ENCODE peak calls at places on chromosome 18, in nine cellular contexts. P, E, Y, M, J, V, U, X and W are unnamed samples.

GRCh38 chr18:77980275-77980674 is 730.6 kb downstream of the GALR1 start:
- DNase-seq in P (no peak), E (no peak), Y (no peak), M (no peak), J (no peak), V (no peak), U (no peak), X (no peak), W (no peak)

GRCh38 chr18:58046087-58046793 is 2.2 kb downstream of the NEDD4L start:
- DNase-seq in P (no peak), E (no peak), Y (no peak), M (peak), J (no peak), V (peak), U (no peak), X (no peak), W (no peak)

GRCh38 chr18:3147935-3148554 is 71.7 kb downstream of the MYOM1 start:
- DNase-seq in P (no peak), E (no peak), Y (no peak), M (no peak), J (no peak), V (no peak), U (no peak), X (no peak), W (no peak)

GRCh38 chr18:40347261-40347660 is 1607.8 kb upstream of the PIK3C3 start:
- DNase-seq in P (no peak), E (no peak), Y (no peak), M (no peak), J (no peak), V (no peak), U (no peak), X (no peak), W (no peak)

GRCh38 chr18:3998698-3999333 is 456.3 kb downstream of the DLGAP1 start:
- DNase-seq in P (peak), E (peak), Y (no peak), M (peak), J (no peak), V (peak), U (peak), X (no peak), W (no peak)

GRCh38 chr18:55918449-55918848 is 330.5 kb upstream of the TCF4 start:
- DNase-seq in P (no peak), E (peak), Y (no peak), M (no peak), J (no peak), V (no peak), U (peak), X (no peak), W (no peak)

GRCh38 chr18:27005589-27005988 is 140.1 kb upstream of the AQP4 start:
- DNase-seq in P (no peak), E (peak), Y (peak), M (peak), J (no peak), V (peak), U (peak), X (no peak), W (no peak)

GRCh38 chr18:62325806-62326645 is 916 bp downstream of the TNFRSF11A start:
- DNase-seq in P (no peak), E (peak), Y (peak), M (peak), J (peak), V (peak), U (no peak), X (no peak), W (no peak)

GRCh38 chr18:24922491-24922890 is 429.5 kb downstream of the ZNF521 start:
- DNase-seq in P (no peak), E (no peak), Y (no peak), M (no peak), J (no peak), V (no peak), U (no peak), X (no peak), W (no peak)

GRCh38 chr18:68177807-68178702 is 536.9 kb downstream of the TMX3 start:
- DNase-seq in P (peak), E (peak), Y (no peak), M (no peak), J (no peak), V (peak), U (peak), X (no peak), W (no peak)

GRCh38 chr18:25931126-25931525 is 159.3 kb downstream of the SS18 start:
- DNase-seq in P (no peak), E (no peak), Y (no peak), M (no peak), J (no peak), V (no peak), U (no peak), X (no peak), W (no peak)

GRCh38 chr18:74976331-74976909 is 232.5 kb downstream of the PTGR3 start:
- DNase-seq in P (no peak), E (no peak), Y (no peak), M (no peak), J (no peak), V (peak), U (no peak), X (no peak), W (no peak)

GRCh38 chr18:62436636-62437519 is 85.9 kb upstream of the ZCCHC2 start:
- DNase-seq in P (peak), E (peak), Y (peak), M (no peak), J (no peak), V (no peak), U (peak), X (no peak), W (no peak)

GRCh38 chr18:79524181-79525078 is 128.7 kb downstream of the NFATC1 start:
- DNase-seq in P (no peak), E (no peak), Y (no peak), M (no peak), J (peak), V (no peak), U (no peak), X (peak), W (peak)

GRCh38 chr18:69490813-69491212 is 90.1 kb downstream of the DOK6 start:
- DNase-seq in P (no peak), E (peak), Y (no peak), M (no peak), J (no peak), V (no peak), U (peak), X (no peak), W (no peak)